ENCODE peak calls at places on chromosomes 7 and 10, in seven cellular contexts. V is A549; Q is HEK293T; P is GM23248; Z is stimulated activated CD8-positive, alpha-beta memory T cell treated with anti-CD3 and anti-CD28 coated beads, Interleukin-4, amount 100 ng/mL, for 1 hour; L is NCI-H2081 treated with DMSO at 0.1 percent for 48 hours; A is AG10803. R is an unnamed sample.

GRCh38 chr10:28632597-28632940 is 44.8 kb upstream of the BAMBI start:
- DNase-seq in Z (no peak), L (no peak), P (no peak), Q (no peak), A (no peak), V (no peak), R (no peak)

GRCh38 chr7:786472-787255 is 45.6 kb upstream of the SUN1 start:
- DNase-seq in A (peak), Q (peak), V (peak), P (peak), L (no peak), Z (peak), R (peak)

GRCh38 chr10:93259126-93259525 is 185.4 kb downstream of the CYP26A1 start:
- DNase-seq in A (peak), Q (no peak), Z (no peak), V (no peak), L (no peak), P (peak), R (no peak)

GRCh38 chr10:71647526-71648354 is 71.8 kb downstream of the C10orf105 start:
- DNase-seq in L (no peak), P (peak), V (no peak), A (peak), Q (peak), Z (no peak), R (no peak)

GRCh38 chr10:86642499-86642898 is 11.8 kb upstream of the OPN4 start:
- DNase-seq in V (peak), A (peak), Q (peak), L (no peak), P (peak), Z (no peak), R (no peak)

GRCh38 chr7:40880581-40880980 is 745.8 kb downstream of the SUGCT start:
- DNase-seq in A (no peak), V (no peak), Q (no peak), P (peak), Z (no peak), L (no peak), R (no peak)

GRCh38 chr10:77428776-77429395 is 208.7 kb downstream of the KCNMA1 start:
- DNase-seq in L (no peak), A (peak), P (peak), V (peak), Q (peak), Z (no peak), R (no peak)

GRCh38 chr10:27743736-27744477 is 1.7 kb downstream of the MKX start:
- DNase-seq in A (peak), L (no peak), P (peak), Q (no peak), Z (no peak), V (peak), R (no peak)

GRCh38 chr7:55363386-55364170 is 1.6 kb upstream of the LANCL2 start:
- DNase-seq in Q (no peak), V (no peak), P (no peak), A (no peak), L (no peak), Z (no peak), R (no peak)

GRCh38 chr10:121598261-121599249 is at the start of gene FGFR2:
- DNase-seq in P (peak), Q (peak), V (peak), L (no peak), A (peak), Z (no peak), R (no peak)

GRCh38 chr10:102418612-102419560 is at the start of gene PSD:
- DNase-seq in Z (no peak), A (no peak), L (peak), V (no peak), P (no peak), Q (no peak), R (peak)

GRCh38 chr7:66921396-66921917 is 432 bp downstream of the TMEM248 start:
- DNase-seq in Q (peak), V (peak), Z (no peak), L (no peak), P (peak), A (peak), R (no peak)

GRCh38 chr10:18362892-18363291 is 222.7 kb downstream of the CACNB2 start:
- DNase-seq in V (no peak), Z (no peak), L (no peak), P (no peak), A (no peak), Q (no peak), R (no peak)

GRCh38 chr10:103175580-103176285 is 17.3 kb downstream of the NT5C2 start:
- DNase-seq in Z (no peak), L (no peak), A (no peak), Q (no peak), V (no peak), P (no peak), R (no peak)

GRCh38 chr10:73517166-73517888 is 21.5 kb upstream of the PPP3CB start:
- DNase-seq in Z (no peak), V (no peak), P (no peak), L (no peak), Q (no peak), A (no peak), R (no peak)

GRCh38 chr7:106367018-106367420 is 82.2 kb upstream of the NAMPT start:
- DNase-seq in L (no peak), A (peak), Q (peak), V (no peak), P (peak), Z (no peak), R (no peak)

GRCh38 chr7:51084121-51084520 is 232.5 kb downstream of the COBL start:
- DNase-seq in Z (no peak), A (no peak), P (no peak), V (no peak), L (no peak), Q (no peak), R (no peak)

GRCh38 chr10:112304460-112304859 is 21.3 kb downstream of the TECTB start:
- DNase-seq in A (peak), P (peak), L (no peak), V (no peak), Z (no peak), Q (no peak), R (no peak)

GRCh38 chr7:105270117-105270516 is 118.6 kb downstream of the SRPK2 start:
- DNase-seq in A (no peak), L (no peak), V (no peak), P (no peak), Q (no peak), Z (no peak), R (no peak)

GRCh38 chr7:33039257-33039904 is 23.2 kb downstream of the NT5C3A start:
- DNase-seq in Q (no peak), Z (no peak), L (no peak), A (no peak), P (peak), V (no peak), R (no peak)

GRCh38 chr10:63758080-63758479 is 236.9 kb downstream of the REEP3 start:
- DNase-seq in Q (no peak), P (peak), A (peak), Z (no peak), L (no peak), V (no peak), R (no peak)

GRCh38 chr10:96512524-96512991 is 1.2 kb downstream of the TLL2 start:
- DNase-seq in P (peak), V (no peak), Q (peak), Z (no peak), A (peak), L (no peak), R (no peak)

GRCh38 chr7:31133497-31133896 is 81.4 kb downstream of the ADCYAP1R1 start:
- DNase-seq in L (no peak), Z (no peak), V (no peak), Q (no peak), P (no peak), A (no peak), R (no peak)

GRCh38 chr10:101137271-101137670 is 6.2 kb downstream of the TLX1 start:
- DNase-seq in Q (no peak), V (no peak), Z (no peak), P (no peak), A (no peak), L (no peak), R (no peak)

GRCh38 chr7:43646603-43647313 is 63.9 kb downstream of the STK17A start:
- DNase-seq in V (no peak), Q (no peak), L (no peak), P (peak), Z (no peak), A (peak), R (no peak)

GRCh38 chr7:156773966-156774365 is 119.0 kb downstream of the LMBR1 start:
- DNase-seq in A (peak), L (no peak), Q (no peak), Z (no peak), P (peak), V (no peak), R (no peak)

GRCh38 chr7:171912-172515 is 20.4 kb upstream of the FAM20C start:
- DNase-seq in Q (no peak), A (no peak), L (no peak), Z (no peak), V (no peak), P (no peak), R (no peak)

GRCh38 chr10:113947138-113948011 is 92.9 kb downstream of the NHLRC2 start:
- DNase-seq in Z (no peak), A (no peak), V (peak), P (no peak), L (no peak), Q (no peak), R (no peak)

GRCh38 chr7:43808410-43808809 is 49.9 kb downstream of the BLVRA start:
- DNase-seq in L (no peak), A (no peak), Q (no peak), V (no peak), Z (no peak), P (no peak), R (no peak)

GRCh38 chr7:20214787-20215669 is 2.2 kb downstream of the MACC1 start:
- DNase-seq in P (no peak), Q (no peak), A (no peak), Z (no peak), V (no peak), L (no peak), R (no peak)

GRCh38 chr10:75397571-75397921 is 4.0 kb downstream of the ZNF503 start:
- DNase-seq in A (no peak), L (no peak), P (peak), Z (no peak), V (no peak), Q (no peak), R (no peak)